ENCODE peak calls at places on chromosomes 13 and 19, in four cellular contexts. P is HepG2, D is mammary epithelial cell, S is body of pancreas. T is an unnamed sample. For H3K4me1, the result is how much of the 10 kb centered on the place peaks cover.

GRCh38 chr19:3556423-3556977 is 886 bp downstream of the MFSD12 start:
- DNase-seq in P (no peak), D (no peak), S (no peak), T (no peak)

GRCh38 chr19:4687396-4687795 is 17.3 kb upstream of the MYDGF start:
- DNase-seq in P (no peak), D (no peak), S (peak), T (no peak)

GRCh38 chr13:77222000-77222690 is 104.7 kb downstream of the MYCBP2 start:
- DNase-seq in P (no peak), D (no peak), S (no peak), T (no peak)

GRCh38 chr19:33064117-33064777 is 441 bp downstream of the RHPN2 start:
- DNase-seq in P (no peak), D (no peak), S (peak), T (peak)

GRCh38 chr13:103607995-103608394 is 541.8 kb upstream of the SLC10A2 start:
- DNase-seq in P (no peak), D (no peak), S (no peak), T (no peak)

GRCh38 chr13:36975172-36975571 is 24.0 kb downstream of the ALG5 start:
- DNase-seq in P (no peak), D (no peak), S (no peak), T (no peak)

GRCh38 chr13:44040754-44041100 is 161.0 kb downstream of the LACC1 start:
- DNase-seq in P (no peak), D (no peak), S (no peak), T (no peak)

GRCh38 chr19:16585808-16586476 is 13.7 kb upstream of the SLC35E1 start:
- DNase-seq in P (no peak), D (peak), S (no peak), T (no peak)

GRCh38 chr19:11286312-11286974 is 9.5 kb upstream of the TSPAN16 start:
- DNase-seq in P (no peak), D (no peak), S (no peak), T (no peak)

GRCh38 chr19:27775395-27775794 is 1437.6 kb downstream of the UQCRFS1 start:
- DNase-seq in P (no peak), D (no peak), S (no peak), T (no peak)

GRCh38 chr13:33744589-33745369 is 73.2 kb upstream of the RFC3 start:
- DNase-seq in P (no peak), D (no peak), S (peak), T (no peak)

GRCh38 chr19:53906211-53907192 is 2.6 kb upstream of the CACNG7 start:
- DNase-seq in P (no peak), D (no peak), S (peak), T (peak)

GRCh38 chr13:32881074-32881791 is 135.0 kb upstream of the KL start:
- DNase-seq in P (no peak), D (peak), S (no peak), T (no peak)

GRCh38 chr13:114200673-114201005 is 21.6 kb downstream of the CFAP97D2 start:
- DNase-seq in P (no peak), D (no peak), S (no peak), T (peak)

GRCh38 chr13:27619093-27619705 is 1.1 kb downstream of the LNX2 start:
- DNase-seq in P (peak), D (no peak), S (peak), T (no peak)

GRCh38 chr13:114081761-114082681 is 50.4 kb downstream of the RASA3 start:
- DNase-seq in P (no peak), D (no peak), S (peak), T (no peak)

GRCh38 chr19:575527-576506 is 3.4 kb downstream of the BSG start:
- DNase-seq in P (no peak), D (peak), S (peak), T (no peak)

GRCh38 chr19:56596676-56597075 is 1.6 kb downstream of the ZNF71 start:
- DNase-seq in P (no peak), D (no peak), S (no peak), T (no peak)

GRCh38 chr19:8515317-8515716 is 1.4 kb upstream of the ZNF414 start:
- DNase-seq in P (no peak), D (no peak), S (no peak), T (no peak)

GRCh38 chr19:44808463-44809371 is at the start of gene BCAM:
- DNase-seq in P (peak), D (peak), S (peak), T (peak)

GRCh38 chr19:45475537-45476348 is 7.9 kb downstream of the FOSB start:
- DNase-seq in P (no peak), D (no peak), S (no peak), T (no peak)

GRCh38 chr13:25803626-25804025 is 248.2 kb downstream of the SHISA2 start:
- DNase-seq in P (no peak), D (no peak), S (no peak), T (no peak)

GRCh38 chr19:5955638-5955935 is 22.4 kb downstream of the RANBP3 start:
- DNase-seq in P (no peak), D (no peak), S (no peak), T (no peak)

GRCh38 chr13:64164435-64164834 is 2748.8 kb upstream of the PCDH20 start:
- DNase-seq in P (no peak), D (no peak), S (peak), T (peak)

GRCh38 chr19:54792814-54793213 is 10.6 kb upstream of the KIR2DL4 start:
- DNase-seq in P (no peak), D (no peak), S (no peak), T (no peak)

DNA sequence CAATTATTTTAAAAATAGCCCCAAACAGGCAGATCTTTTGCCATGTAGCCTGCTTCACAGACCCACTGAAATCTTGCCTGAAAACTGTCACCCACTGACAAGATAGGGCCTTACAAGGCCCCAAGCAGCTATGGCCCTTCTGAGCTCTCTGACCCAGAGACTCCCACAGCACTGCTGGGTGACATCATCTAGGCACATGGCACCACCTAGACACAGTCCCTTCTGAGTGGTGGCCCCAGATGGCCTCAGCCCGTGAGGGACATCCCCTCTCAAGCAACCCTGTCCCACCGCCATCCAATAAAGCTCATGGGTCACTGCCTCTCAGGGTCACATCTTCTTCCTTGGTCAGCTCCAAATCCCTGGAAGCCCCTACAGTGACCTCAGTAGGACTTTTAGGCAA is 65.0 kb upstream of the DOCK9 start:
- DNase-seq in P (no peak), D (no peak), S (no peak), T (no peak)
- H3K27ac ChIP-seq in P (no peak), D (no peak), S (no peak), T (no peak)

GRCh38 chr19:42275517-42275916 is 6.5 kb downstream of the CIC start:
- DNase-seq in P (no peak), D (no peak), S (no peak), T (no peak)
- H3K4me1 ChIP-seq in P (under half), D (half or more), S (half or more), T (under half)

DNA sequence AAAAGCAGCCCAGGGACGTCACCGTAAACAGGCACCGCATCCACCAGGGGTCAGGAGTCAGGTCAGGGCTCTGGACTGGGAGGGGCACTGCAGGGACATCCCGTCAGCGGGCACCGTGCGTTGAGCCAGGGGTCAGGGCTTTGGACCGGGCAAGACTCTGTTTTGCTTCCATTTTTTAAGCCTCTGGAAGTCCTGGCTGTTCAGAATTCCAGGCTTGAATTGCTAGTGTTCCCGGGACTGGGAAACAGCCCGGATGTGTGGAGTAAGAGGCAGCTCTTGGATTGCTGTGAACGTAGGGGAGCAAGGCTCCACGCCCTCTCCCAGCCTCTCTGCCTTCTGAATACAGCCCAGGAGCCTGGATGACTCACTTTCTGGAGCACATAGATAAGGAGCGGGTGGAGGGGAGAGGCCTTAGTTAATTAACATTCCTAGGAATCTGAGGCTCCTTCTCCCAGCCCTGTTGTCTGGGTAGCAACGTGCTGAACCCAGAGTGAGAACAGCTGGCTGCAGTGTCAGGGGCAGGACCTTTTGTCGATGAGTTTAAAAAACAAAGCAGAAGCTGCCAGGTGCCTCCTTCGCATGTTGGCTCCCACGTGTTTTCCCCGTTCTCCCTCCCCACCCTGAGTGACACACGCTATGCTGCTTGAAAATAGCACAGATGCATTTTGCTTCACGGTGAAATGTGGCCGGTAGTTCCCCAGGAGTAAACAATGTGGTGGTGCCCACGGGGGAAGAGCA is 21.9 kb downstream of the ATP11A start:
- DNase-seq in P (peak), D (peak), S (peak), T (peak)
- H3K4me3 ChIP-seq in P (peak), D (peak), S (no peak), T (no peak)

GRCh38 chr13:48505597-48506091 is 27.2 kb downstream of the RCBTB2 start:
- DNase-seq in P (no peak), D (peak), S (no peak), T (peak)

GRCh38 chr13:48504606-48505369 is 28.1 kb downstream of the RCBTB2 start:
- DNase-seq in P (no peak), D (peak), S (no peak), T (no peak)

GRCh38 chr13:48508001-48508400 is 24.9 kb downstream of the RCBTB2 start:
- DNase-seq in P (no peak), D (peak), S (no peak), T (no peak)

GRCh38 chr13:48507024-48507423 is 25.9 kb downstream of the RCBTB2 start:
- DNase-seq in P (no peak), D (peak), S (no peak), T (no peak)

GRCh38 chr13:48506092-48506701 is 26.7 kb downstream of the RCBTB2 start:
- DNase-seq in P (no peak), D (peak), S (no peak), T (no peak)
- H3K27ac ChIP-seq in P (no peak), D (peak), S (peak), T (peak)

DNA sequence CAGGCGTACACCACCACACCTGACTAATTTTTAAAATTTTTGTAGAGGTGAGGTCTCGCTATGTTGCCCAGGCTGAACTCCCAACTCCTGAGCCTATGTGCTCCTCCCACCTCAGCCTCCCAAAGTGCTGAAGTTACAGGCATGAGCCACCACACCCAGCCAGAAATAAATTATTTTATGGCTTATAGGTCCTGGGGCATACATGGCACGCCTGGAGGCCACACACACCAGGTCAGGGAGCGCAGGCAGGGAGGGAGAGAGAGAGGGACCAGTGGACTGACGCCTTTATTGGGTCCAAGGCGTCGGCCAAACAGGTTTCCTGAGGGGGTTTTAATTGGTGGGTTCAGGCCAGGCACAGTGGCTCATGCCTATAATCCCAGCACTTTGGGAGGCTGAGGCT is 6.8 kb downstream of the SPIB start:
- DNase-seq in P (no peak), D (no peak), S (no peak), T (no peak)
- H3K4me1 ChIP-seq in P (under half), D (under half), S (under half), T (under half)

GRCh38 chr19:35251456-35251855 is 2.7 kb downstream of the LSR start:
- DNase-seq in P (no peak), D (no peak), S (no peak), T (no peak)

GRCh38 chr19:35247526-35248309 is 1.1 kb upstream of the LSR start:
- DNase-seq in P (peak), D (peak), S (peak), T (peak)

GRCh38 chr19:35248310-35249145 is at the start of gene LSR:
- DNase-seq in P (peak), D (peak), S (peak), T (peak)

GRCh38 chr19:35249146-35249847 is 495 bp downstream of the LSR start:
- DNase-seq in P (no peak), D (peak), S (no peak), T (peak)

GRCh38 chr19:35249848-35250711 is 1.3 kb downstream of the LSR start:
- DNase-seq in P (no peak), D (no peak), S (no peak), T (peak)
- H3K4me3 ChIP-seq in P (peak), D (peak), S (peak), T (peak)

DNA sequence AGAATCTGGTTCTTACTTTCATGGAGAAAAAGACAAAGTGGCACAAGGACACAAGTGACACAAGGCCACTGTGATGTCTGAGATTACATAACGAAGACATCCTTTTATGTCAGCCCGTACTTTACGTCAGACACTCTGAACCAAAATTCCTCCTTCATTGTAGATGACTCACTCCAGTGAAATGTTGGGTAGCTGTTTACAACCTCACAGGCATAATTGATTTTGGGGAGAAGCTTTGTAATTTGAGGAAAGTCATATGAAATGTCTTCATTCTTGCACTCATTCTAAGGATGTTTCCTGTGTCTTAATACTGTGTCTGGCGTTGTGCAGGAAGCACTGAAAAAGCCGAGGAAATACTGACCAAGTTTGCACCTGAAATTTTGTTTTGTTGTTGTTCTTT is 20.0 kb upstream of the LGALS14 start:
- DNase-seq in P (no peak), D (no peak), S (no peak), T (no peak)
- H3K27ac ChIP-seq in P (no peak), D (no peak), S (no peak), T (no peak)

GRCh38 chr19:35314858-35315470 is 14.0 kb upstream of the CD22 start:
- DNase-seq in P (no peak), D (no peak), S (no peak), T (peak)
- H3K4me1 ChIP-seq in P (half or more), D (under half), S (under half), T (under half)